ENCODE peak calls at places on chromosomes 2 and 18, in seven cellular contexts. K is IMR-90, R is K562, M is GM23248, O is astrocyte, G is endothelial cell of umbilical vein, C is endodermal cell. U is an unnamed sample.

GRCh38 chr18:29226201-29226600 is 1049.3 kb upstream of the CDH2 start:
- DNase-seq in K (peak; percentile 21), M (no peak), G (no peak), O (peak; percentile 80), C (no peak), R (no peak), U (peak; percentile 42)

GRCh38 chr2:119431976-119432881 is 575 bp downstream of the TMEM37 start:
- DNase-seq in M (peak; percentile 57), C (no peak), G (peak; percentile 37), R (no peak), K (peak; percentile 9), O (peak; percentile 48), U (no peak)

GRCh38 chr2:44833123-44834069 is 108.1 kb upstream of the SIX3 start:
- DNase-seq in K (peak; percentile 9), M (peak; percentile 20), R (no peak), C (peak; percentile 22), G (no peak), O (no peak), U (peak; percentile 75)

GRCh38 chr18:77973745-77974144 is 724.1 kb downstream of the GALR1 start:
- DNase-seq in M (no peak), K (no peak), C (no peak), O (no peak), G (no peak), R (no peak), U (no peak)

GRCh38 chr18:79290876-79291275 is 104.9 kb upstream of the NFATC1 start:
- DNase-seq in M (no peak), O (no peak), K (no peak), G (no peak), C (no peak), R (no peak), U (no peak)

GRCh38 chr2:242098034-242098433 is 228.5 kb downstream of the RTP5 start:
- DNase-seq in R (no peak), O (no peak), G (no peak), M (no peak), C (no peak), K (no peak), U (no peak)

GRCh38 chr18:44651918-44652317 is 28.8 kb upstream of the SETBP1 start:
- DNase-seq in C (peak; percentile 62), M (peak; percentile 23), O (no peak), R (no peak), K (no peak), G (no peak), U (no peak)

GRCh38 chr18:3498705-3499451 is 48.9 kb downstream of the TGIF1 start:
- DNase-seq in K (peak; percentile 39), O (peak; percentile 49), R (no peak), M (peak; percentile 66), G (peak; percentile 43), C (peak; percentile 87), U (no peak)

GRCh38 chr2:239811001-239811798 is 213.9 kb downstream of the NDUFA10 start:
- DNase-seq in M (peak; percentile 44), G (no peak), K (no peak), R (no peak), C (peak; percentile 33), O (no peak), U (no peak)

GRCh38 chr2:23603581-23603980 is 218.6 kb downstream of the KLHL29 start:
- DNase-seq in M (no peak), O (no peak), G (no peak), R (no peak), K (no peak), C (no peak), U (no peak)

GRCh38 chr18:7291046-7291445 is 60.2 kb downstream of the LRRC30 start:
- DNase-seq in M (no peak), K (no peak), G (peak; percentile 45), C (no peak), O (no peak), R (no peak), U (no peak)

GRCh38 chr18:11963991-11964484 is 17.3 kb upstream of the IMPA2 start:
- DNase-seq in C (peak; percentile 84), R (no peak), M (peak; percentile 85), O (no peak), K (peak; percentile 79), G (no peak), U (no peak)

GRCh38 chr2:194526121-194526520 is 1130.9 kb upstream of the SLC39A10 start:
- DNase-seq in R (no peak), C (no peak), G (no peak), K (no peak), O (no peak), M (no peak), U (no peak)

GRCh38 chr2:207341114-207341750 is 175.5 kb upstream of the KLF7 start:
- DNase-seq in O (no peak), M (no peak), G (no peak), K (no peak), R (no peak), C (no peak), U (no peak)

GRCh38 chr18:23300211-23300887 is 152.7 kb upstream of the RIOK3 start:
- DNase-seq in R (no peak), O (no peak), M (no peak), K (peak; percentile 41), G (no peak), C (peak; percentile 38), U (no peak)

GRCh38 chr2:168944065-168944464 is 43.0 kb downstream of the G6PC2 start:
- DNase-seq in R (no peak), G (no peak), O (no peak), C (peak; percentile 77), M (no peak), K (no peak), U (no peak)

GRCh38 chr2:123085479-123085878 is 939.6 kb upstream of the CNTNAP5 start:
- DNase-seq in O (no peak), K (no peak), R (no peak), C (no peak), M (no peak), G (no peak), U (no peak)
- H3K9ac ChIP-seq in O (no peak overlapping the region), K (no peak overlapping the region), R (no peak overlapping the region), C (no peak overlapping the region), M (no peak overlapping the region), G (no peak overlapping the region), U (no peak overlapping the region)

DNA sequence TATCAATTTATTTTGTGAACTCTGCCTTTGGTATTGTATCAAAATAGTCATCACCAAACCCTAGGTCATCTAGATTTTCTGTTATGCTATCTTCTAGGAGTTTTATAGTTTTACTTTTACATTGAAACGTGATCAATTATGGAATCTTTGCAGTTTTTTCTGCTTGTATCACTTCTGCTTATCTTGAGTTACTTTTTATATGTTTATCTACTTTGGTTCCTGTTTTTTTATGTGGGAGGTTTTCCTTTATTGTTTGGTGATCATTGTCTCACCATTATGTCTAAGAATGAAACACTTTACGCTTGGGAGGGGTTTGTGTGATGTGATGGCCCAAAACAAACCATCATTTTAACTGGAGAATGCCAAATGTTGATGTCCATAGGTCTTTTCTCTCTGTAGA is 261.2 kb downstream of the SPAG16 start:
- DNase-seq in R (no peak), G (no peak), C (no peak), O (no peak), M (no peak), K (no peak), U (no peak)
- H3K9ac ChIP-seq in R (no peak overlapping the region), G (no peak overlapping the region), C (no peak overlapping the region), O (no peak overlapping the region), M (no peak overlapping the region), K (no peak overlapping the region), U (no peak overlapping the region)

DNA sequence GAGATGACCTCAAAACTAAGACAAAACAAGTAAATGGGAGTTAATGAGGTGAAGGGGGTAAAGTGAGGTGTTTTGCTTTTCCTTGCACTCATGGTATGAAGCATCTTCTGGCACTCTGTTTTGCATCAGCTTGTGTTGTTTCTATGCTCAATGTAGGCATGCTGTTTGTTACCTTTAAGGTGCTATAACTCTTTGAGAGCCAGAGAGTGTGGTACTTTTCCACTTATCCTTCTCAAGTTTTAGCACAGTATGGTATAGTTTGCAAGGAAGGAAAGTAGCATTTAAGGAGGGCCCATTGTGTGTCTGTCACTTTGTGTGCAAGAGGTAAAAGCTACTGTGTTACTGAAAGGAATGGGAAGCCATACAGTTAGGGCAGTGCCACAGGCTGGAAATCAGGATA is 17.5 kb upstream of the CXCR4 start:
- DNase-seq in C (no peak), G (no peak), K (no peak), M (no peak), O (no peak), R (no peak), U (no peak)
- H3K9ac ChIP-seq in C (no peak overlapping the region), G (no peak overlapping the region), K (no peak overlapping the region), M (no peak overlapping the region), O (no peak overlapping the region), R (no peak overlapping the region), U (no peak overlapping the region)

DNA sequence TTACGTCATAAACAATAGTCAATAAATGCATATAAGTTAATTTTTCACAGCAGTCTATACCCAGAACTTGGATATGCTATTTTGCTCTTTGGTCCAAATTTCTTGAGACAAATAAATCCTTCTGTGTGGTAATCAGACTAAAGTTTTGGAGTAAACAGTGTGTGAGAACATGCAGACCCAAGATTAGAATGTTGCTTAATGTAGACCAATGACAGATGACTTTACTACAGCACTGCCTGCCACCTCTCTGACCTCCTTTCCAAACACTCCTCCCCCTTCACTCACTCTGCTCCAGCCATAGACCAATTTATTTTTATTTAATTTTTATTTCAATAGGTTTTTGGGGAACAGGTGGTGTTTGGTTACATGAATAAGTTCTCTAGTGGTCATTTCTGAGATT is 115.3 kb upstream of the TANK start:
- DNase-seq in M (no peak), K (peak; percentile 25), R (no peak), O (no peak), C (no peak), G (no peak), U (no peak)
- H3K9ac ChIP-seq in M (no peak overlapping the region), K (no peak overlapping the region), R (no peak overlapping the region), O (no peak overlapping the region), C (no peak overlapping the region), G (no peak overlapping the region), U (no peak overlapping the region)